ENCODE peak calls at places on chromosomes 4 and X, in five cellular contexts. L, J, B, H and I are unnamed samples.

GRCh38 chr4:163233321-163233720 is 66.6 kb upstream of the NAF1 start:
- DNase-seq in J (no peak), B (no peak), H (no peak), L (no peak), I (no peak)

GRCh38 chr4:8699479-8700145 is 107.0 kb downstream of the CPZ start:
- DNase-seq in B (no peak), J (no peak), L (no peak), H (no peak), I (no peak)

GRCh38 chr4:622996-623913 is 2.1 kb upstream of the PDE6B start:
- DNase-seq in L (no peak), H (no peak), B (no peak), J (no peak), I (no peak)

GRCh38 chr4:14871676-14872430 is 130.4 kb upstream of the CPEB2 start:
- DNase-seq in L (no peak), J (no peak), B (no peak), H (no peak), I (no peak)

GRCh38 chrX:46903458-46904242 is 8.6 kb upstream of the JADE3 start:
- DNase-seq in L (peak; percentile 16), B (peak; percentile 66), J (peak; percentile 67), H (peak; percentile 65), I (peak; percentile 32)

GRCh38 chrX:30971761-30972603 is 82.9 kb upstream of the TAB3 start:
- DNase-seq in L (peak; percentile 11), J (peak; percentile 51), B (peak; percentile 54), H (peak; percentile 29), I (no peak)

GRCh38 chrX:71859637-71860036 is 51.0 kb upstream of the NHSL2 start:
- DNase-seq in H (peak; percentile 34), J (peak; percentile 43), B (peak; percentile 21), L (peak; percentile 3), I (no peak)

GRCh38 chr4:106816501-106816900 is 219.6 kb downstream of the DKK2 start:
- DNase-seq in L (no peak), J (peak; percentile 32), H (peak; percentile 79), B (no peak), I (no peak)

GRCh38 chrX:55312655-55313054 is 47.9 kb upstream of the PAGE3 start:
- DNase-seq in B (no peak), L (no peak), H (no peak), J (no peak), I (no peak)

GRCh38 chr4:53721276-53721675 is 130.0 kb upstream of the LNX1 start:
- DNase-seq in L (no peak), J (no peak), H (no peak), B (no peak), I (no peak)

GRCh38 chr4:155353923-155354540 is 22.7 kb downstream of the MAP9 start:
- DNase-seq in J (peak; percentile 60), B (no peak), L (no peak), H (peak; percentile 37), I (no peak)

GRCh38 chr4:134935320-134935719 is 733.7 kb upstream of the PABPC4L start:
- DNase-seq in H (no peak), L (no peak), B (no peak), J (no peak), I (no peak)

GRCh38 chrX:63812826-63813225 is 27.8 kb upstream of the ARHGEF9 start:
- DNase-seq in H (no peak), J (no peak), B (no peak), L (no peak), I (no peak)
- TF ChIP-seq CTCF in H (no peak), J (no peak), B (no peak), L (no peak), I (no peak)

GRCh38 chr4:28225689-28226353 is 1365.2 kb downstream of the STIM2 start:
- DNase-seq in B (no peak), H (no peak), J (no peak), L (peak; percentile 2), I (no peak)
- TF ChIP-seq CTCF in B (no peak), H (no peak), J (no peak), L (peak; percentile 28), I (no peak)

GRCh38 chr4:169492436-169493163 is 119.8 kb downstream of the NEK1 start:
- DNase-seq in L (no peak), J (peak; percentile 48), H (peak; percentile 17), B (peak; percentile 50), I (no peak)
- TF ChIP-seq CTCF in L (peak; percentile 81), J (peak; percentile 81), H (peak; percentile 89), B (peak; percentile 45), I (peak; percentile 69)

GRCh38 chr4:6574747-6575502 is at the start of gene MAN2B2:
- DNase-seq in L (peak; percentile 31), B (peak; percentile 98), H (peak; percentile 68), J (peak; percentile 63), I (peak; percentile 83)
- TF ChIP-seq CTCF in L (no peak), B (no peak), H (no peak), J (no peak), I (no peak)

GRCh38 chrX:40158036-40158706 is 60.4 kb upstream of the BCOR start:
- DNase-seq in L (no peak), H (no peak), B (peak; percentile 79), J (no peak), I (no peak)
- TF ChIP-seq CTCF in L (no peak), H (peak; percentile 8), B (peak; percentile 30), J (peak; percentile 25), I (peak; percentile 42)

GRCh38 chrX:40524423-40524822 is 56.3 kb upstream of the ATP6AP2 start:
- DNase-seq in J (no peak), B (no peak), L (no peak), H (no peak), I (no peak)
- TF ChIP-seq CTCF in J (peak; percentile 18), B (no peak), L (peak; percentile 16), H (no peak), I (no peak)

GRCh38 chr4:77699731-77700210 is 94.2 kb downstream of the CXCL13 start:
- DNase-seq in B (no peak), L (peak; percentile 30), H (peak; percentile 92), J (peak; percentile 94), I (no peak)
- TF ChIP-seq CTCF in B (no peak), L (peak; percentile 25), H (no peak), J (peak; percentile 42), I (no peak)

GRCh38 chrX:5681159-5681558 is 547.5 kb downstream of the NLGN4X start:
- DNase-seq in J (peak; percentile 3), L (no peak), B (no peak), H (peak; percentile 18), I (no peak)
- TF ChIP-seq CTCF in J (peak; percentile 23), L (peak; percentile 13), B (peak; percentile 5), H (no peak), I (no peak)

GRCh38 chrX:38221391-38221929 is 789 bp upstream of the SRPX start:
- DNase-seq in L (no peak), H (no peak), B (no peak), J (no peak), I (no peak)

GRCh38 chrX:38224160-38224559 is 3.5 kb upstream of the SRPX start:
- DNase-seq in L (no peak), J (no peak), H (no peak), B (no peak), I (no peak)

GRCh38 chrX:38220936-38221386 is 290 bp upstream of the SRPX start:
- DNase-seq in H (peak; percentile 55), L (no peak), B (no peak), J (peak; percentile 52), I (no peak)

GRCh38 chrX:38216642-38217041 is 4.0 kb downstream of the SRPX start:
- DNase-seq in L (no peak), B (no peak), H (peak; percentile 50), J (peak; percentile 65), I (no peak)

DNA sequence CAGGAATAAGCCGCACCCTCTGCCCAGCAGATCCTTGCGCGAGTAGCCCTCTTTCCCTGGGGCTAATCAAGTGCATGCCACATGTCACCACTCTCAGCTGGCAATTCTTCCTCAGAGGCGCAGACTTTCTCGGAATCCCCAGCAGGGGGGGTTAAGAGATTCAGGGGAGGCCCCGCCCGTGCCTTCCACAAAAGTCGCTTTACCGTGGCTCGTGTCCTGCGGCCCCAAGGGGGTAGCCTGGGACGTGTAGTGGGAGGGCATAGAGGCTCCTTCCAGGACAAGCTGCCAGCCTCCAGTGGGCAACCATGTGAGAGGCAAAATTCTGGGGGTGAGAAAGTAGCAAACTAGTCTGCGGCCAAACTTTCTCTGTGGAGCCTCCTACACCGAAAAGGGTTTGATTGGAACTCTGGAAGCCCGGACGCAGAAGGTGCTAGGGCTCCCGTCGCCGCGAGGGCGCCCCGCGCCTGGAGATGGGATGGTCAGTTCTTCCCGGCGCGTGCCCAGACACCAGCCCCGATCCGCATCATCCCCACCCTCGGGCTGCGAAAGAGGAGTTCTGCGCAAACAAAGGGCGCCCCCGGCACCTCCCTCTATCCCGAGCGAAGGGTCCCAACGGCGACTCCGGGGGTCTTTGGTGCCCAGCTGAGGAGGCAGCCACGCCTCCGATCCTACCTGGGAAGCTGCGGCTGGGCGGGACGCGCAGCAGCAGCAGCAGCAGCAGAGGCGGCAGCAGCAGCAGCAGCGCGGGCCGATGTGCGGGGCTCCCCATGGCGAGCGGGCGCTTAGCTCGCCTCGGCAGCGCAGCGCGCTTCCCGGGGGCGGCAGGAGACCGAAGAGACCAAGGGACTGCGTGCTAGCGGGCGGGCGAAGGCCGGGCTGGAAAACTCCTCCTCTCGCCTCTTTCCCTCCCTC is at the start of gene SRPX:
- DNase-seq in H (peak; percentile 56), L (no peak), B (peak; percentile 41), J (peak; percentile 53), I (no peak)
- TF ChIP-seq CTCF in H (peak; percentile 35), L (peak; percentile 41), B (no peak), J (peak; percentile 43), I (no peak)